ENCODE peak calls at places on chromosome 22, in six cellular contexts. S is CD4-positive, alpha-beta T cell; Z is effector memory CD8-positive, alpha-beta T cell; C is activated CD4-positive, CD25-positive, alpha-beta regulatory T cell; Q is head of caudate nucleus; L is NCI-H82. R is an unnamed sample.

GRCh38 chr22:47030881-47031627 is 268.6 kb downstream of the TBC1D22A start:
- DNase-seq in S (no peak), Z (no peak), C (no peak), Q (no peak), L (no peak), R (no peak)

GRCh38 chr22:19853879-19854777 is 546 bp downstream of the GNB1L start:
- DNase-seq in S (no peak), Z (no peak), C (no peak), Q (no peak), L (no peak), R (no peak)

GRCh38 chr22:47100646-47101045 is 338.2 kb downstream of the TBC1D22A start:
- DNase-seq in S (no peak), Z (no peak), C (no peak), Q (no peak), L (no peak), R (no peak)

GRCh38 chr22:38824587-38824986 is 19.2 kb downstream of the NPTXR start:
- DNase-seq in S (no peak), Z (peak; percentile 42), C (peak; percentile 11), Q (peak; percentile 65), L (peak; percentile 15), R (no peak)

GRCh38 chr22:21856197-21856596 is 11.2 kb downstream of the MAPK1 start:
- DNase-seq in S (no peak), Z (no peak), C (no peak), Q (no peak), L (no peak), R (no peak)

GRCh38 chr22:20531404-20532181 is 24.2 kb downstream of the MED15 start:
- DNase-seq in S (no peak), Z (no peak), C (no peak), Q (peak; percentile 85), L (no peak), R (no peak)

GRCh38 chr22:42300286-42301071 is 30.0 kb upstream of the TCF20 start:
- DNase-seq in S (no peak), Z (no peak), C (no peak), Q (no peak), L (no peak), R (no peak)

GRCh38 chr22:16783930-16784354 is 41.3 kb downstream of the XKR3 start:
- DNase-seq in S (no peak), Z (no peak), C (no peak), Q (no peak), L (peak; percentile 21), R (no peak)

GRCh38 chr22:38418589-38418988 is 36.4 kb downstream of the KCNJ4 start:
- DNase-seq in S (no peak), Z (no peak), C (no peak), Q (no peak), L (no peak), R (no peak)

GRCh38 chr22:28015056-28015445 is 96.0 kb upstream of the PITPNB start:
- DNase-seq in S (no peak), Z (no peak), C (no peak), Q (peak; percentile 6), L (no peak), R (no peak)

GRCh38 chr22:31022516-31022915 is 53.5 kb downstream of the TUG1 start:
- DNase-seq in S (no peak), Z (no peak), C (no peak), Q (no peak), L (no peak), R (no peak)

GRCh38 chr22:28118957-28119631 is 200.0 kb upstream of the PITPNB start:
- DNase-seq in S (no peak), Z (no peak), C (no peak), Q (no peak), L (no peak), R (no peak)

GRCh38 chr22:49934891-49935557 is 16.6 kb downstream of the CRELD2 start:
- DNase-seq in S (peak; percentile 96), Z (peak; percentile 62), C (peak; percentile 93), Q (peak; percentile 71), L (peak; percentile 72), R (peak; percentile 86)

GRCh38 chr22:24402460-24403192 is 24.8 kb upstream of the ADORA2A start:
- DNase-seq in S (no peak), Z (no peak), C (no peak), Q (no peak), L (no peak), R (no peak)

GRCh38 chr22:40583058-40583741 is 53.3 kb downstream of the MRTFA start:
- DNase-seq in S (no peak), Z (no peak), C (no peak), Q (no peak), L (no peak), R (no peak)

GRCh38 chr22:30890689-30891442 is 77.7 kb downstream of the MORC2 start:
- DNase-seq in S (peak; percentile 6), Z (peak; percentile 22), C (no peak), Q (peak; percentile 45), L (peak; percentile 48), R (no peak)

GRCh38 chr22:25389541-25389919 is 170.1 kb downstream of the CRYBB2 start:
- DNase-seq in S (no peak), Z (no peak), C (no peak), Q (no peak), L (no peak), R (no peak)

GRCh38 chr22:49404576-49405199 is 423.0 kb downstream of the BRD1 start:
- DNase-seq in S (no peak), Z (no peak), C (no peak), Q (no peak), L (no peak), R (no peak)

GRCh38 chr22:19105867-19106802 is 16.1 kb downstream of the DGCR2 start:
- DNase-seq in S (peak; percentile 27), Z (peak; percentile 41), C (peak; percentile 55), Q (no peak), L (peak; percentile 14), R (peak; percentile 15)

GRCh38 chr22:44665115-44665514 is 36.9 kb upstream of the PRR5 start:
- DNase-seq in S (no peak), Z (no peak), C (no peak), Q (peak; percentile 63), L (no peak), R (no peak)

GRCh38 chr22:31230871-31231621 is 18.9 kb downstream of the LIMK2 start:
- DNase-seq in S (peak; percentile 32), Z (peak; percentile 40), C (peak; percentile 28), Q (peak; percentile 70), L (peak; percentile 64), R (peak; percentile 8)

GRCh38 chr22:21044931-21045584 is 688 bp upstream of the LRRC74B start:
- DNase-seq in S (no peak), Z (no peak), C (no peak), Q (peak; percentile 21), L (peak; percentile 40), R (no peak)

GRCh38 chr22:38871360-38872171 is 450 bp downstream of the CBX6 start:
- DNase-seq in S (no peak), Z (peak; percentile 31), C (no peak), Q (no peak), L (no peak), R (peak; percentile 25)

GRCh38 chr22:24805790-24806662 is at the start of gene SGSM1:
- DNase-seq in S (peak; percentile 54), Z (peak; percentile 67), C (peak; percentile 69), Q (peak; percentile 84), L (peak; percentile 79), R (peak; percentile 63)

GRCh38 chr22:44824271-44824670 is 71.9 kb downstream of the ARHGAP8 start:
- DNase-seq in S (no peak), Z (no peak), C (no peak), Q (no peak), L (no peak), R (no peak)

GRCh38 chr22:42229455-42230149 is 40.9 kb downstream of the TCF20 start:
- DNase-seq in S (no peak), Z (no peak), C (no peak), Q (no peak), L (no peak), R (no peak)

R was measured in activated T-helper 9 cell treated with anti-CD3 and anti-CD28 coated beads, Interleukin-2, amount 50 U/mL, for 16 hours.